ENCODE peak calls at places on chromosomes 12 and 14, in nine cellular contexts. L is naive thymus-derived CD8-positive, alpha-beta T cell; J is T follicular helper cell; X is GM12878; P is PC-3; Z is occipital lobe; I is stimulated activated CD4-positive, alpha-beta T cell treated with anti-CD3 and anti-CD28 coated beads, Interleukin-15, amount 100 ng/mL, for 24 hours; Y is CD4-positive, CD25-positive, alpha-beta regulatory T cell; V is ureter. U is an unnamed sample.
A peak's percentile ranks its signal among the peaks of the same experiment; 100 is the strongest.

GRCh38 chr14:68979722-68980552 is 835 bp upstream of the ACTN1 start:
- DNase-seq in L (no peak), J (no peak), X (no peak), P (peak; percentile 75), Z (peak; percentile 25), I (peak; percentile 25), Y (no peak), V (peak; percentile 56), U (peak; percentile 58)

GRCh38 chr12:96425321-96425720 is 25.1 kb upstream of the CDK17 start:
- DNase-seq in L (no peak), J (no peak), X (no peak), P (peak; percentile 83), Z (no peak), I (peak; percentile 48), Y (no peak), V (no peak), U (peak; percentile 66)

GRCh38 chr12:82793882-82794281 is 107.2 kb downstream of the TMTC2 start:
- DNase-seq in L (no peak), J (no peak), X (no peak), P (no peak), Z (no peak), I (no peak), Y (no peak), V (no peak), U (no peak)

GRCh38 chr14:63854330-63854729 is 1.5 kb downstream of the SYNE2 start:
- DNase-seq in L (no peak), J (no peak), X (no peak), P (no peak), Z (no peak), I (no peak), Y (no peak), V (no peak), U (no peak)

GRCh38 chr12:53991077-53991460 is 6.1 kb downstream of the HOXC10 start:
- DNase-seq in L (no peak), J (no peak), X (no peak), P (peak; percentile 71), Z (no peak), I (no peak), Y (no peak), V (no peak), U (no peak)

GRCh38 chr12:29734748-29735147 is 49.0 kb downstream of the TMTC1 start:
- DNase-seq in L (no peak), J (no peak), X (no peak), P (no peak), Z (no peak), I (no peak), Y (no peak), V (no peak), U (no peak)

GRCh38 chr12:49233842-49234526 is 30.9 kb upstream of the TUBA1C start:
- DNase-seq in L (no peak), J (no peak), X (peak; percentile 35), P (no peak), Z (peak; percentile 82), I (peak; percentile 33), Y (no peak), V (peak; percentile 54), U (peak; percentile 33)

GRCh38 chr12:63078911-63079310 is 72.1 kb downstream of the AVPR1A start:
- DNase-seq in L (no peak), J (no peak), X (no peak), P (no peak), Z (no peak), I (no peak), Y (no peak), V (no peak), U (no peak)

GRCh38 chr12:12776261-12776660 is 9.2 kb upstream of the APOLD1 start:
- DNase-seq in L (no peak), J (no peak), X (no peak), P (peak; percentile 72), Z (no peak), I (no peak), Y (no peak), V (no peak), U (no peak)

GRCh38 chr12:63420206-63420644 is 248.1 kb downstream of the DPY19L2 start:
- DNase-seq in L (no peak), J (no peak), X (peak; percentile 24), P (peak; percentile 50), Z (no peak), I (peak; percentile 52), Y (no peak), V (no peak), U (no peak)

GRCh38 chr12:55727643-55728184 is 1.1 kb downstream of the CD63 start:
- DNase-seq in L (no peak), J (no peak), X (no peak), P (peak; percentile 73), Z (no peak), I (no peak), Y (no peak), V (peak; percentile 79), U (peak; percentile 81)